ENCODE peak calls at places on chromosome 19, in four cellular contexts. One of them, this sample, is unnamed.

GRCh38 chr19:44585371-44586141 is 27.8 kb upstream of the IGSF23 start:
- DNase-seq in cardiac muscle cell: peak; percentile 55
- DNase-seq in osteoblast: peak; percentile 90
- DNase-seq in RWPE1: peak; percentile 13
- DNase-seq in this sample: no peak

GRCh38 chr19:51090471-51090870 is 7.8 kb upstream of the KLK14 start:
- DNase-seq in cardiac muscle cell: no peak
- DNase-seq in osteoblast: peak; percentile 62
- DNase-seq in RWPE1: no peak
- DNase-seq in this sample: no peak

GRCh38 chr19:18557474-18558201 is at the start of gene KXD1:
- DNase-seq in cardiac muscle cell: peak; percentile 99
- DNase-seq in osteoblast: peak; percentile 99
- DNase-seq in RWPE1: peak; percentile 96
- DNase-seq in this sample: peak; percentile 98

GRCh38 chr19:55696301-55697068 is 21.5 kb downstream of the EPN1 start:
- DNase-seq in cardiac muscle cell: no peak
- DNase-seq in osteoblast: peak; percentile 86
- DNase-seq in RWPE1: no peak
- DNase-seq in this sample: no peak

GRCh38 chr19:12985049-12985776 is 10.1 kb upstream of the NFIX start:
- DNase-seq in cardiac muscle cell: no peak
- DNase-seq in osteoblast: peak; percentile 93
- DNase-seq in RWPE1: no peak
- DNase-seq in this sample: no peak

GRCh38 chr19:42475366-42475765 is 32.6 kb upstream of the CXCL17 start:
- DNase-seq in cardiac muscle cell: no peak
- DNase-seq in osteoblast: no peak
- DNase-seq in RWPE1: no peak
- DNase-seq in this sample: no peak

GRCh38 chr19:29265436-29265835 is 52.5 kb upstream of the UQCRFS1 start:
- DNase-seq in cardiac muscle cell: no peak
- DNase-seq in osteoblast: peak; percentile 38
- DNase-seq in RWPE1: no peak
- DNase-seq in this sample: no peak

GRCh38 chr19:55676384-55676783 is 1.4 kb downstream of the EPN1 start:
- DNase-seq in cardiac muscle cell: peak; percentile 27
- DNase-seq in osteoblast: no peak
- DNase-seq in RWPE1: no peak
- DNase-seq in this sample: no peak

GRCh38 chr19:55305491-55305890 is 19.6 kb downstream of the TMEM150B start:
- DNase-seq in cardiac muscle cell: peak; percentile 34
- DNase-seq in osteoblast: peak; percentile 91
- DNase-seq in RWPE1: peak; percentile 48
- DNase-seq in this sample: peak; percentile 83

GRCh38 chr19:35986664-35987570 is 8.1 kb upstream of the SDHAF1 start:
- DNase-seq in cardiac muscle cell: no peak
- DNase-seq in osteoblast: peak; percentile 85
- DNase-seq in RWPE1: no peak
- DNase-seq in this sample: no peak

GRCh38 chr19:16514383-16515019 is 18.3 kb downstream of the C19orf44 start:
- DNase-seq in cardiac muscle cell: no peak
- DNase-seq in osteoblast: peak; percentile 55
- DNase-seq in RWPE1: no peak
- DNase-seq in this sample: no peak

GRCh38 chr19:18788782-18789421 is 2.2 kb downstream of the COMP start:
- DNase-seq in cardiac muscle cell: no peak
- DNase-seq in osteoblast: peak; percentile 79
- DNase-seq in RWPE1: no peak
- DNase-seq in this sample: no peak

GRCh38 chr19:55041627-55042343 is 3.7 kb upstream of the GP6 start:
- DNase-seq in cardiac muscle cell: no peak
- DNase-seq in osteoblast: peak; percentile 52
- DNase-seq in RWPE1: no peak
- DNase-seq in this sample: no peak

GRCh38 chr19:6062961-6063575 is 47.2 kb downstream of the RFX2 start:
- DNase-seq in cardiac muscle cell: no peak
- DNase-seq in osteoblast: no peak
- DNase-seq in RWPE1: no peak
- DNase-seq in this sample: no peak

GRCh38 chr19:8684001-8684902 is 14.3 kb downstream of the ACTL9 start:
- DNase-seq in cardiac muscle cell: no peak
- DNase-seq in osteoblast: no peak
- DNase-seq in RWPE1: no peak
- DNase-seq in this sample: no peak

GRCh38 chr19:20661150-20661819 is at the start of gene ZNF626:
- DNase-seq in cardiac muscle cell: peak; percentile 99
- DNase-seq in osteoblast: peak; percentile 96
- DNase-seq in RWPE1: peak; percentile 77
- DNase-seq in this sample: peak; percentile 80

GRCh38 chr19:51327066-51327985 is 14.6 kb downstream of the VSIG10L start:
- DNase-seq in cardiac muscle cell: peak; percentile 74
- DNase-seq in osteoblast: peak; percentile 95
- DNase-seq in RWPE1: peak; percentile 75
- DNase-seq in this sample: peak; percentile 91

GRCh38 chr19:33685541-33685940 is 63.8 kb downstream of the CHST8 start:
- DNase-seq in cardiac muscle cell: no peak
- DNase-seq in osteoblast: no peak
- DNase-seq in RWPE1: no peak
- DNase-seq in this sample: no peak

GRCh38 chr19:15197275-15198005 is 3.4 kb downstream of the NOTCH3 start:
- DNase-seq in cardiac muscle cell: peak; percentile 49
- DNase-seq in osteoblast: peak; percentile 88
- DNase-seq in RWPE1: no peak
- DNase-seq in this sample: no peak

GRCh38 chr19:18488838-18489626 is 32.8 kb downstream of the ELL start:
- DNase-seq in cardiac muscle cell: no peak
- DNase-seq in osteoblast: peak; percentile 83
- DNase-seq in RWPE1: no peak
- DNase-seq in this sample: no peak

GRCh38 chr19:48121909-48122371 is 11.3 kb upstream of the PLA2G4C start:
- DNase-seq in cardiac muscle cell: peak; percentile 33
- DNase-seq in osteoblast: peak; percentile 39
- DNase-seq in RWPE1: peak; percentile 32
- DNase-seq in this sample: peak; percentile 79

GRCh38 chr19:40284501-40285352 is at the start of gene AKT2:
- DNase-seq in cardiac muscle cell: peak; percentile 66
- DNase-seq in osteoblast: peak; percentile 34
- DNase-seq in RWPE1: no peak
- DNase-seq in this sample: peak; percentile 81

GRCh38 chr19:8161135-8161646 is 11.8 kb upstream of the FBN3 start:
- DNase-seq in cardiac muscle cell: peak; percentile 13
- DNase-seq in osteoblast: no peak
- DNase-seq in RWPE1: no peak
- DNase-seq in this sample: peak; percentile 27

GRCh38 chr19:12770922-12771321 is 4.4 kb downstream of the HOOK2 start:
- DNase-seq in cardiac muscle cell: no peak
- DNase-seq in osteoblast: peak; percentile 50
- DNase-seq in RWPE1: no peak
- DNase-seq in this sample: no peak

GRCh38 chr19:35776102-35776788 is 881 bp downstream of the ARHGAP33 start:
- DNase-seq in cardiac muscle cell: no peak
- DNase-seq in osteoblast: peak; percentile 84
- DNase-seq in RWPE1: no peak
- DNase-seq in this sample: no peak

GRCh38 chr19:14366529-14366928 is 14.7 kb upstream of the ADGRE5 start:
- DNase-seq in cardiac muscle cell: peak; percentile 82
- DNase-seq in osteoblast: no peak
- DNase-seq in RWPE1: peak; percentile 94
- DNase-seq in this sample: peak; percentile 69

GRCh38 chr19:42251572-42251990 is 3.3 kb downstream of the ERF start:
- DNase-seq in cardiac muscle cell: no peak
- DNase-seq in osteoblast: peak; percentile 77
- DNase-seq in RWPE1: no peak
- DNase-seq in this sample: no peak

GRCh38 chr19:43997631-43998290 is 5.0 kb upstream of the ZNF230 start:
- DNase-seq in cardiac muscle cell: peak; percentile 31
- DNase-seq in osteoblast: no peak
- DNase-seq in RWPE1: peak; percentile 37
- DNase-seq in this sample: no peak

GRCh38 chr19:38919837-38920528 is 8.0 kb upstream of the CCER2 start:
- DNase-seq in cardiac muscle cell: no peak
- DNase-seq in osteoblast: no peak
- DNase-seq in RWPE1: no peak
- DNase-seq in this sample: peak; percentile 4

GRCh38 chr19:38915329-38916321 is 3.6 kb upstream of the CCER2 start:
- DNase-seq in cardiac muscle cell: no peak
- DNase-seq in osteoblast: peak; percentile 30
- DNase-seq in RWPE1: no peak
- DNase-seq in this sample: no peak

GRCh38 chr19:38917516-38917915 is 5.5 kb upstream of the CCER2 start:
- DNase-seq in cardiac muscle cell: no peak
- DNase-seq in osteoblast: no peak
- DNase-seq in RWPE1: no peak
- DNase-seq in this sample: no peak

GRCh38 chr19:38918526-38918925 is 6.5 kb upstream of the CCER2 start:
- DNase-seq in cardiac muscle cell: no peak
- DNase-seq in osteoblast: no peak
- DNase-seq in RWPE1: no peak
- DNase-seq in this sample: no peak

DNA sequence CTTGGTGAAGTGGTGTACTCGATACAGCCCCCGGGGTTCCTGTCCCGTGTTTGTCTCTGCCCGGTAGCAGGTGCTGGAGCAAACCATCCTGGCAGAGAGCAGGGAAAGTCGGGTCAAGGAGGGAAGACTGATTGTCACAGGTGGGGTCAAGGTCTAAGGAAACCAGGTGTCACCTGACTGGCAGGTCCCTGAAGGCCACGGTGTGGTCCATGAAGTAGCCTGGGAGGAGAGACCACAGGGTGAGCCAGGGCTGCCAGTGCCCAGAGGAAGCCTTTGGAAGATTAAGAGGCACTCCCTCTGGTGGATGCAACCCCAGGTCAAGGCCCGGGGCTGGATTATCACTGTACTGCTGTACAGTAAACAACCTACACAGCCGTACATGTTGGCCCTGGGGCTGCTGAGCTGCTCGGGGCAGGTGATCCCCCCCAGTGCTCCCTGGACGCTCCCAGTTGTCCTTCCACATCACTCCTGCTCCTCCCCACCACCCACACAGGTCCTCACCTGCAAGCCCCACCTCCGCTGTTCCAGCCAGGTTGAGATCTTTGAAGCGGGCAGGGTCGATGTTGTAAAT is 6.0 kb upstream of the CCER2 start:
- DNase-seq in cardiac muscle cell: peak; percentile 15
- DNase-seq in osteoblast: peak; percentile 87
- DNase-seq in RWPE1: peak; percentile 30
- DNase-seq in this sample: no peak
- TF ChIP-seq CTCF in cardiac muscle cell: peak; percentile 19
- TF ChIP-seq CTCF in osteoblast: peak; percentile 24
- TF ChIP-seq CTCF in RWPE1: no peak
- TF ChIP-seq CTCF in this sample: no peak

GRCh38 chr19:52397310-52398090 is at the start of gene ZNF528:
- DNase-seq in cardiac muscle cell: peak; percentile 97
- DNase-seq in osteoblast: peak; percentile 97
- DNase-seq in RWPE1: peak; percentile 93
- DNase-seq in this sample: peak; percentile 89

GRCh38 chr19:52398091-52398461 is 427 bp downstream of the ZNF528 start:
- DNase-seq in cardiac muscle cell: peak; percentile 29
- DNase-seq in osteoblast: peak; percentile 69
- DNase-seq in RWPE1: peak; percentile 6
- DNase-seq in this sample: peak; percentile 21
- TF ChIP-seq CTCF in cardiac muscle cell: peak; percentile 14
- TF ChIP-seq CTCF in osteoblast: peak; percentile 12
- TF ChIP-seq CTCF in RWPE1: no peak
- TF ChIP-seq CTCF in this sample: no peak

DNA sequence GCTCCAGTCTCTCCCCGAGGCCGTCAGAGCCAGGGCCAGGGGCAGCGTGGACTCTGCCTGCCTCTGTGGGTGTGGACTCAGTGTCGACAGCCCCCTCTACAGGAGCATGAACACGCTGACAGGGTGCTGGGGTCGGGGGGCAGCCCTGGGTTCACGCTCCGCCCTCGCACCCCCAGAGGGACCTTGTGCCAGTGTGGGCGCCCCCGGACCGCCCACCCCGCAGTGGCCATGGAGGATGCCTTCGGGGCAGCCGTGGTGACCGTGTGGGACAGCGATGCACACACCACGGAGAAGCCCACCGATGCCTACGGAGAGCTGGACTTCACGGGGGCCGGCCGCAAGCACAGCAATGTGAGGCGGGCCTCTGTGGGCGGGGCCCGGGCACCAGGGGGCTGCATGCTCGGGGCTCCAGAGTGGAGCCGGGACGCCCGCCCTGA is 8.3 kb downstream of the TRPM4 start:
- DNase-seq in cardiac muscle cell: no peak
- DNase-seq in osteoblast: no peak
- DNase-seq in RWPE1: no peak
- DNase-seq in this sample: no peak
- TF ChIP-seq CTCF in cardiac muscle cell: no peak
- TF ChIP-seq CTCF in osteoblast: no peak
- TF ChIP-seq CTCF in RWPE1: no peak
- TF ChIP-seq CTCF in this sample: no peak

GRCh38 chr19:10603084-10603872 is 16.2 kb upstream of the AP1M2 start:
- DNase-seq in cardiac muscle cell: peak; percentile 29
- DNase-seq in osteoblast: peak; percentile 93
- DNase-seq in RWPE1: no peak
- DNase-seq in this sample: peak; percentile 71
- TF ChIP-seq CTCF in cardiac muscle cell: no peak
- TF ChIP-seq CTCF in osteoblast: no peak
- TF ChIP-seq CTCF in RWPE1: no peak
- TF ChIP-seq CTCF in this sample: no peak

GRCh38 chr19:46979770-46980105 is 39.9 kb upstream of the NPAS1 start:
- DNase-seq in cardiac muscle cell: no peak
- DNase-seq in osteoblast: peak; percentile 43
- DNase-seq in RWPE1: no peak
- DNase-seq in this sample: no peak
- TF ChIP-seq CTCF in cardiac muscle cell: no peak
- TF ChIP-seq CTCF in osteoblast: no peak
- TF ChIP-seq CTCF in RWPE1: no peak
- TF ChIP-seq CTCF in this sample: no peak

GRCh38 chr19:47111682-47112165 is 1.9 kb downstream of the ZC3H4 start:
- DNase-seq in cardiac muscle cell: no peak
- DNase-seq in osteoblast: no peak
- DNase-seq in RWPE1: no peak
- DNase-seq in this sample: no peak
- TF ChIP-seq CTCF in cardiac muscle cell: no peak
- TF ChIP-seq CTCF in osteoblast: no peak
- TF ChIP-seq CTCF in RWPE1: no peak
- TF ChIP-seq CTCF in this sample: no peak

GRCh38 chr19:45854167-45854778 is 8.7 kb downstream of the SYMPK start:
- DNase-seq in cardiac muscle cell: no peak
- DNase-seq in osteoblast: no peak
- DNase-seq in RWPE1: no peak
- DNase-seq in this sample: no peak

GRCh38 chr19:45847661-45848060 is 15.3 kb downstream of the SYMPK start:
- DNase-seq in cardiac muscle cell: no peak
- DNase-seq in osteoblast: peak; percentile 25
- DNase-seq in RWPE1: no peak
- DNase-seq in this sample: no peak

GRCh38 chr19:45852145-45852750 is 10.7 kb downstream of the SYMPK start:
- DNase-seq in cardiac muscle cell: no peak
- DNase-seq in osteoblast: peak; percentile 86
- DNase-seq in RWPE1: peak; percentile 34
- DNase-seq in this sample: no peak

GRCh38 chr19:45852941-45853340 is 10.0 kb downstream of the SYMPK start:
- DNase-seq in cardiac muscle cell: no peak
- DNase-seq in osteoblast: no peak
- DNase-seq in RWPE1: no peak
- DNase-seq in this sample: no peak

GRCh38 chr19:45848922-45849321 is 14.0 kb downstream of the SYMPK start:
- DNase-seq in cardiac muscle cell: peak; percentile 11
- DNase-seq in osteoblast: peak; percentile 87
- DNase-seq in RWPE1: no peak
- DNase-seq in this sample: no peak
- TF ChIP-seq CTCF in cardiac muscle cell: peak; percentile 37
- TF ChIP-seq CTCF in osteoblast: peak; percentile 35
- TF ChIP-seq CTCF in RWPE1: peak; percentile 16
- TF ChIP-seq CTCF in this sample: no peak